ENCODE peak calls at places on chromosomes 16 and 17, in four cellular contexts. T, J, X and S are unnamed samples.

GRCh38 chr16:56965149-56965938 is 3.6 kb downstream of the CETP start:
- DNase-seq in T (no peak), J (no peak), X (no peak), S (peak; percentile 70)

GRCh38 chr16:84764970-84765369 is 54.8 kb upstream of the CRISPLD2 start:
- DNase-seq in X (no peak), T (no peak), J (no peak), S (no peak)

GRCh38 chr16:48914070-48914469 is 304.1 kb upstream of the N4BP1 start:
- DNase-seq in J (no peak), X (no peak), T (no peak), S (no peak)

GRCh38 chr17:7394452-7395191 is at the start of gene PLSCR3:
- DNase-seq in T (peak; percentile 87), J (peak; percentile 83), X (peak; percentile 75), S (peak; percentile 83)

GRCh38 chr16:68083861-68084503 is 1.2 kb upstream of the NFATC3 start:
- DNase-seq in X (peak; percentile 61), J (peak; percentile 23), T (no peak), S (peak; percentile 37)

GRCh38 chr17:58084317-58084981 is 1.2 kb downstream of the DYNLL2 start:
- DNase-seq in T (peak; percentile 49), J (peak; percentile 61), X (peak; percentile 75), S (peak; percentile 48)

GRCh38 chr17:42179911-42180410 is 981 bp downstream of the KCNH4 start:
- DNase-seq in T (peak; percentile 83), J (peak; percentile 42), X (peak; percentile 47), S (peak; percentile 34)

GRCh38 chr16:79966226-79966625 is 365.7 kb upstream of the MAF start:
- DNase-seq in J (no peak), X (no peak), T (no peak), S (no peak)

GRCh38 chr16:81823111-81823510 is 44.0 kb downstream of the PLCG2 start:
- DNase-seq in J (no peak), X (no peak), T (no peak), S (peak; percentile 93)

GRCh38 chr17:83126275-83126930 is 47.0 kb downstream of the METRNL start:
- DNase-seq in X (no peak), J (no peak), T (peak; percentile 56), S (no peak)

GRCh38 chr16:28029387-28030002 is 34.0 kb downstream of the GSG1L start:
- DNase-seq in J (no peak), X (no peak), T (no peak), S (no peak)

GRCh38 chr16:71885261-71885650 is 1.3 kb upstream of the ZNF821 start:
- DNase-seq in X (no peak), J (no peak), T (no peak), S (peak; percentile 55)

GRCh38 chr17:32769846-32770245 is 107.1 kb downstream of the MYO1D start:
- DNase-seq in T (no peak), J (peak; percentile 38), X (peak; percentile 9), S (no peak)

GRCh38 chr17:6353161-6353560 is 81.8 kb downstream of the AIPL1 start:
- DNase-seq in T (no peak), X (no peak), J (no peak), S (no peak)

GRCh38 chr17:74715144-74715543 is 2.4 kb upstream of the CD300LF start:
- DNase-seq in T (peak; percentile 27), X (peak; percentile 66), J (no peak), S (peak; percentile 18)

GRCh38 chr16:13940397-13940933 is 20.5 kb downstream of the ERCC4 start:
- DNase-seq in J (no peak), X (peak; percentile 41), T (no peak), S (no peak)

GRCh38 chr16:29784157-29784556 is 6.1 kb downstream of the ZG16 start:
- DNase-seq in X (no peak), J (no peak), T (no peak), S (no peak)

GRCh38 chr17:56781944-56782737 is 51.6 kb downstream of the C17orf67 start:
- DNase-seq in T (no peak), J (no peak), X (no peak), S (no peak)

GRCh38 chr16:21710938-21711337 is 47.2 kb downstream of the OTOA start:
- DNase-seq in X (no peak), J (no peak), T (no peak), S (no peak)

GRCh38 chr17:74871329-74872076 is 1.3 kb downstream of the FDXR start:
- DNase-seq in X (no peak), T (no peak), J (no peak), S (no peak)

GRCh38 chr16:15533386-15533785 is 99.0 kb downstream of the BMERB1 start:
- DNase-seq in X (no peak), J (no peak), T (peak; percentile 41), S (no peak)

GRCh38 chr17:45160505-45161287 is 979 bp upstream of the HEXIM2 start:
- DNase-seq in X (peak; percentile 90), J (peak; percentile 85), T (peak; percentile 86), S (peak; percentile 85)
- TF ChIP-seq CTCF in X (peak; percentile 89), J (peak; percentile 22), T (peak; percentile 41), S (peak; percentile 11)

GRCh38 chr16:53064179-53064578 is 9.4 kb downstream of the CHD9 start:
- DNase-seq in T (no peak), X (no peak), J (no peak), S (no peak)

GRCh38 chr16:53061256-53061655 is 6.5 kb downstream of the CHD9 start:
- DNase-seq in J (no peak), T (no peak), X (no peak), S (no peak)

GRCh38 chr16:53059672-53060071 is 4.9 kb downstream of the CHD9 start:
- DNase-seq in J (no peak), T (no peak), X (no peak), S (no peak)

GRCh38 chr16:53058882-53059281 is 4.1 kb downstream of the CHD9 start:
- DNase-seq in J (no peak), X (no peak), T (no peak), S (no peak)

DNA sequence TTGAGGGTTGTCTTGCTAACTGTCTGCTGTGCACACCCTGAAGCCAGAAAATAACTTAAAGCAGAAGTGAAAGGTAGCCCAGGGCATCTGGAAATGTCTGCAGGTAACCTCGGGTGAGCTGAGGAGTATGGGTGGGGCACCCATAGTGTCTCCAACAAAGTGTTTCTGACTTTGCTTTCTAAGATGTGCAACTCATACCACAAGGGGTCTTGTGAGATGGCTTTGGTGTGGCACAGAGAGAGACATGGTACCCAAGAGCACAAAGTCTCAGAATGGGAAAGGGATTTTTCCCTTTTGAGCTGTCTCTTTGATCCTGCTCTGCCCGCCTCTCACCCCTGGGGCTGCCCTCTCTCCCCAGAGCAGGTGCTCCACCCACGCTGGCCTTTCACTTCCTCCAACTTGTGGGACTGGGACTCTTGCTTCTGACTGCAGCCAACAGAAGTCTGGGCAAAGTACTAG is 6.9 kb downstream of the CHD9 start:
- DNase-seq in J (no peak), X (peak; percentile 70), T (no peak), S (peak; percentile 62)
- TF ChIP-seq MYC in J (no peak), X (no peak), T (no peak), S (no peak)

GRCh38 chr17:11874756-11875155 is 122.5 kb downstream of the ZNF18 start:
- DNase-seq in T (no peak), X (no peak), J (no peak), S (no peak)

GRCh38 chr17:11869680-11870394 is 127.4 kb downstream of the ZNF18 start:
- DNase-seq in J (no peak), T (no peak), X (no peak), S (no peak)

DNA sequence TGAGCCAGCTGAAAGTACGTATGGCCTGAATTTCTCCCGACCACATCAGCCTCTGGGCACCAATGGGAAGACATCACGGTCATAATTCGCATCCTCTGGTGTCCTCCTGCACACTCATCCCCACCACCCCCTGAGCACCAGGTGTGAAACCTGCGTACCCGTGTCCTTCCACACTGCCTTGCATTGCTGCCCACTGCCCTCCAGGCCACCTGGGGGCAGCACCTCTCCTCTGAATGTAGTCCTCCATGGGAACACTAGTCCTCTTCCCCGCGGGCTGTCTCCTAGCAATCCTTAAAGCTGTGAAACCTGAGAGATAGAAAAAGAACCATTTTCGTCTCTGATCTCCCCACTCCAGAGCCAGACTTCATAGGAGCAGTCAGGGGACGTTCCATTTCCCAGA is 125.5 kb downstream of the ZNF18 start:
- DNase-seq in X (no peak), T (peak; percentile 18), J (peak; percentile 12), S (no peak)
- TF ChIP-seq CTCF in X (peak; percentile 24), T (peak; percentile 53), J (no peak), S (peak; percentile 12)

GRCh38 chr17:80942360-80943345 is 49.0 kb upstream of the CHMP6 start:
- DNase-seq in X (no peak), J (no peak), T (no peak), S (no peak)
- TF ChIP-seq MYC in X (no peak), J (no peak), T (no peak), S (no peak)

GRCh38 chr16:2044541-2044940 is 3.1 kb downstream of the NTHL1 start:
- DNase-seq in X (no peak), J (no peak), T (no peak), S (no peak)

GRCh38 chr16:2046889-2047329 is 725 bp downstream of the NTHL1 start:
- DNase-seq in J (no peak), T (no peak), X (no peak), S (no peak)

GRCh38 chr16:2046125-2046888 is 1.3 kb downstream of the NTHL1 start:
- DNase-seq in X (no peak), T (no peak), J (no peak), S (no peak)

GRCh38 chr16:2048116-2048543 is 345 bp downstream of the TSC2 start:
- DNase-seq in X (no peak), T (no peak), J (no peak), S (no peak)

GRCh38 chr16:2047330-2048115 is at the start of the genes NTHL1 and TSC2:
- DNase-seq in J (peak; percentile 98), T (peak; percentile 92), X (peak; percentile 93), S (peak; percentile 97)
- TF ChIP-seq CTCF in J (peak; percentile 29), T (peak; percentile 43), X (peak; percentile 54), S (no peak)

GRCh38 chr16:10981697-10982216 is 37.4 kb downstream of the CLEC16A start:
- DNase-seq in J (peak; percentile 53), X (peak; percentile 45), T (no peak), S (peak; percentile 49)
- TF ChIP-seq MYC in J (no peak), X (no peak), T (no peak), S (no peak)